ENCODE peak calls at places on chromosomes 11 and 22, in four cellular contexts. K is GM12878, X is K562, U is HepG2. N is an unnamed sample.

GRCh38 chr11:114128399-114128798 is 68.9 kb downstream of the ZBTB16 start:
- DNase-seq in K (no peak), X (no peak), U (no peak), N (no peak)

GRCh38 chr11:47204633-47204989 is 10.2 kb upstream of the DDB2 start:
- DNase-seq in K (no peak), X (no peak), U (no peak), N (peak)

GRCh38 chr22:29987143-29987542 is 93.1 kb upstream of the HORMAD2 start:
- DNase-seq in K (no peak), X (no peak), U (no peak), N (no peak)

GRCh38 chr11:99020324-99021225 is at the start of gene CNTN5:
- DNase-seq in K (no peak), X (peak), U (peak), N (peak)

GRCh38 chr11:112012877-112013276 is 12.3 kb upstream of the DLAT start:
- DNase-seq in K (no peak), X (no peak), U (peak), N (no peak)

GRCh38 chr11:92556435-92556834 is 331.8 kb downstream of the FAT3 start:
- DNase-seq in K (no peak), X (no peak), U (no peak), N (no peak)

GRCh38 chr11:87892291-87892690 is 283.0 kb downstream of the RAB38 start:
- DNase-seq in K (no peak), X (no peak), U (no peak), N (no peak)

GRCh38 chr11:45918331-45918941 is 759 bp upstream of the PEX16 start:
- DNase-seq in K (no peak), X (peak), U (peak), N (peak)

GRCh38 chr11:61913699-61914395 is 3.5 kb downstream of the RAB3IL1 start:
- DNase-seq in K (no peak), X (no peak), U (no peak), N (no peak)

GRCh38 chr11:38163526-38163925 is 1565.5 kb upstream of the RAG2 start:
- DNase-seq in K (no peak), X (no peak), U (no peak), N (no peak)

GRCh38 chr22:30325065-30325720 is 1.5 kb downstream of the TBC1D10A start:
- DNase-seq in K (no peak), X (peak), U (no peak), N (peak)

GRCh38 chr11:66168289-66168688 is 98.2 kb downstream of the PACS1 start:
- DNase-seq in K (no peak), X (no peak), U (no peak), N (no peak)

GRCh38 chr11:126054412-126054811 is 8.3 kb downstream of the CDON start:
- DNase-seq in K (no peak), X (no peak), U (no peak), N (no peak)

GRCh38 chr22:46849101-46849500 is 86.7 kb downstream of the TBC1D22A start:
- DNase-seq in K (no peak), X (no peak), U (no peak), N (no peak)

GRCh38 chr11:76120513-76121081 is 85.7 kb downstream of the WNT11 start:
- DNase-seq in K (no peak), X (no peak), U (no peak), N (no peak)

GRCh38 chr11:120482149-120482548 is 29.4 kb upstream of the GRIK4 start:
- DNase-seq in K (no peak), X (peak), U (peak), N (no peak)

GRCh38 chr11:31819533-31820437 is 8.7 kb upstream of the PAX6 start:
- DNase-seq in K (no peak), X (no peak), U (no peak), N (no peak)

GRCh38 chr11:47047972-47048371 is 111.4 kb downstream of the CSTPP1 start:
- DNase-seq in K (no peak), X (no peak), U (no peak), N (no peak)

GRCh38 chr22:28656156-28656555 is 23.5 kb downstream of the TTC28 start:
- DNase-seq in K (no peak), X (peak), U (no peak), N (no peak)

GRCh38 chr11:35541621-35542375 is 16.4 kb upstream of the PAMR1 start:
- DNase-seq in K (no peak), X (no peak), U (no peak), N (peak)

GRCh38 chr22:29270475-29271271 is 2.6 kb downstream of the EWSR1 start:
- DNase-seq in K (no peak), X (peak), U (peak), N (peak)

GRCh38 chr22:39275814-39276443 is 31.1 kb upstream of the PDGFB start:
- DNase-seq in K (no peak), X (no peak), U (no peak), N (no peak)

GRCh38 chr11:87259731-87260130 is 222.0 kb downstream of the TMEM135 start:
- DNase-seq in K (no peak), X (no peak), U (no peak), N (no peak)

GRCh38 chr22:49632199-49633009 is 195.3 kb downstream of the BRD1 start:
- DNase-seq in K (no peak), X (no peak), U (peak), N (peak)

GRCh38 chr11:124970925-124971324 is 16.9 kb downstream of the CCDC15 start:
- DNase-seq in K (no peak), X (peak), U (peak), N (no peak)

GRCh38 chr11:130576146-130576545 is 127.7 kb downstream of the ADAMTS15 start:
- DNase-seq in K (no peak), X (no peak), U (no peak), N (no peak)

GRCh38 chr22:50316114-50317065 is 8.9 kb upstream of the PLXNB2 start:
- DNase-seq in K (no peak), X (no peak), U (no peak), N (no peak)

GRCh38 chr11:1051356-1052132 is 15.0 kb upstream of the MUC6 start:
- DNase-seq in K (no peak), X (no peak), U (no peak), N (no peak)

GRCh38 chr22:45008853-45009751 is 703 bp downstream of the PHF21B start:
- DNase-seq in K (no peak), X (peak), U (no peak), N (peak)

GRCh38 chr11:59822989-59823566 is 12.5 kb upstream of the MRPL16 start:
- DNase-seq in K (no peak), X (peak), U (peak), N (peak)

GRCh38 chr11:96430668-96431067 is 40.9 kb downstream of the JRKL start:
- DNase-seq in K (no peak), X (no peak), U (no peak), N (no peak)

GRCh38 chr22:28017859-28018258 is 98.8 kb upstream of the PITPNB start:
- DNase-seq in K (no peak), X (no peak), U (no peak), N (no peak)

GRCh38 chr11:16920559-16920958 is 93.7 kb downstream of the PLEKHA7 start:
- DNase-seq in K (no peak), X (no peak), U (no peak), N (no peak)

GRCh38 chr11:134155456-134155855 is 68.3 kb downstream of the NCAPD3 start:
- DNase-seq in K (no peak), X (no peak), U (no peak), N (no peak)

GRCh38 chr22:45905924-45906865 is 70.8 kb downstream of the WNT7B start:
- DNase-seq in K (no peak), X (no peak), U (no peak), N (no peak)

GRCh38 chr11:6400431-6401345 is 10.4 kb downstream of the SMPD1 start:
- DNase-seq in K (no peak), X (no peak), U (no peak), N (no peak)

GRCh38 chr11:48116843-48117242 is 99.8 kb upstream of the OR4B1 start:
- DNase-seq in K (no peak), X (peak), U (peak), N (peak)

GRCh38 chr22:23503142-23503541 is 76.9 kb downstream of the IGLL1 start:
- DNase-seq in K (no peak), X (no peak), U (no peak), N (no peak)

GRCh38 chr22:23501244-23501643 is 78.8 kb downstream of the IGLL1 start:
- DNase-seq in K (no peak), X (no peak), U (no peak), N (no peak)

GRCh38 chr22:23501708-23502107 is 78.4 kb downstream of the IGLL1 start:
- DNase-seq in K (no peak), X (no peak), U (no peak), N (no peak)

GRCh38 chr22:23504522-23504921 is 75.6 kb downstream of the IGLL1 start:
- DNase-seq in K (no peak), X (no peak), U (no peak), N (no peak)

DNA sequence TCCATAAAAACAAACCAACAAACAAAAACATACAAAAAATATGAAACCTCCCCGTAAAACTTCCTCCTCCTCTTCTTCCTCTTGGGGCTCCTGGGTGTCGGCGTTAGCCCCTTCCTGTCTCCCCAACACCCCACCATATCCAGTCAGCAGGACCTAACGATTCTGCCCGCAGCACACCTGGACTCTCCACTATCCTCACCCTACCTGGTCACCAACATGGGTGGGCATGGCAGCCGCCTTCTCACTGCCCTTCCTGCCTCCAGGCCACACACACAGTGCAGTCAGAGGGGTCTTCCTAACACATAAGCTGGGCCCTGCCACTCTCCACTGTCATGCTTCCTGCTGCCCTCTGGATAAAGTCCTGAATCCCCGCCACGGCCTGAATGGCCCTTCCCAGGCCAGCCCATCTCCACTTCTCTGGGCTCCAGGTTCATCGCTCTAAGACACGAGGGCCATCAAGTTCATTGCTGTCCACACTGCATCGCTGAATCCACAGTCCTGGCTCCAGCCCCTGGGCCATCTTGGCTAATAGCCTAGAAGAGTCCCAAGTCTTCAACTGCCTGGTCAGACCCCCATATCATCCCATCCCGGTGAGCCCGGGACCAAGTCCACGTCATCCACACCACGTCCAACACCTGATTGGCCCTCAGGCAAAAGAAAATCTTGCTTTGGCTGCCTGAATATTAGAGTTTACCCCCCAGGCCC is 76.2 kb downstream of the IGLL1 start:
- DNase-seq in K (no peak), X (no peak), U (no peak), N (no peak)
- TF ChIP-seq MYC in K (no peak), X (no peak), U (no peak), N (no peak)

GRCh38 chr11:57798905-57799559 is 37.4 kb downstream of the CTNND1 start:
- DNase-seq in K (no peak), X (peak), U (peak), N (peak)
- TF ChIP-seq RAD21 in K (no peak), X (no peak), U (no peak), N (no peak)

GRCh38 chr22:31829505-31829904 is 75.7 kb downstream of the DEPDC5 start:
- DNase-seq in K (peak), X (peak), U (peak), N (peak)
- TF ChIP-seq MYC in K (no peak), X (no peak), U (no peak), N (no peak)

GRCh38 chr22:43101306-43101705 is 9.2 kb upstream of the BIK start:
- DNase-seq in K (no peak), X (peak), U (no peak), N (no peak)

GRCh38 chr22:43098356-43098755 is 9.2 kb upstream of the TTLL1 start:
- DNase-seq in K (no peak), X (no peak), U (no peak), N (no peak)

GRCh38 chr22:43096420-43096819 is 7.2 kb upstream of the TTLL1 start:
- DNase-seq in K (no peak), X (no peak), U (no peak), N (no peak)

GRCh38 chr22:43099095-43099494 is 9.9 kb upstream of the TTLL1 start:
- DNase-seq in K (no peak), X (no peak), U (no peak), N (no peak)

GRCh38 chr22:43100223-43100622 is 10.3 kb upstream of the BIK start:
- DNase-seq in K (no peak), X (peak), U (peak), N (no peak)
- TF ChIP-seq RAD21 in K (no peak), X (no peak), U (no peak), N (no peak)

GRCh38 chr11:3093281-3094191 is 36.3 kb upstream of the CARS1 start:
- DNase-seq in K (no peak), X (no peak), U (peak), N (no peak)

GRCh38 chr11:3096909-3097395 is 39.7 kb upstream of the CARS1 start:
- DNase-seq in K (no peak), X (no peak), U (no peak), N (no peak)

GRCh38 chr11:3094223-3094824 is 37.1 kb upstream of the CARS1 start:
- DNase-seq in K (no peak), X (no peak), U (no peak), N (no peak)

GRCh38 chr11:3092603-3093141 is 35.4 kb upstream of the CARS1 start:
- DNase-seq in K (no peak), X (no peak), U (no peak), N (no peak)

DNA sequence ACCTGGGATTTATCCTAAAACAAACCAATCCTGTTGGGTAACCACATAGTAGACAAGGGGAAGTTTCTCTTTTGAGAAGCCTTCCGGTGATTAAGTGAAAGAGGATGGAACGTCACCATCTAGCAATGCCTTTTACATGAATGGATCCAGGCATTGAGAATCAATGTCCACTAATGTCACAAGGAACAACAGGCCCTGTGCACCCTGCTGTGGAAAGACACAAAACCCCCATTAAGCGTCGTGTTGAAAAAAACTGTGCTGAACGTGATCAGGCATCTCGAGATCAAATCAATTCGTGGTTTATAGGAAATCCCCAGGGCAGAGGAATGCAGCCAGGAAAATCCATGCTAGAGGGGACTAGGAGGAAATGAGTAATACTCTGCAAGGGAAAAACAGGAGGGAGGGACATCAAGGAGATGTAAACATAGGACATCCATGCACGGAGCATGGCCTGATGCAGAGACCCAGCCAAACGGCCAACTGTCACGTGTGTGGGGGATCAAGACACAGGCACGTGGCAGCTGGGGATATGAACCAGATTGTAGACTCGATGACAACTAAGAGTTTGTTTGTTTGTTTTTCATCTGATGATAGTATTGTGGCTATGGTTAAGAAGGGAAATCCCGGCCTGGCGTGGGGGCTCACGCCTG is 38.6 kb upstream of the CARS1 start:
- DNase-seq in K (no peak), X (no peak), U (no peak), N (no peak)
- TF ChIP-seq MYC in K (no peak), X (no peak), U (no peak), N (no peak)

GRCh38 chr11:19311306-19312030 is 70.7 kb upstream of the E2F8 start:
- DNase-seq in K (peak), X (peak), U (peak), N (peak)
- TF ChIP-seq RAD21 in K (peak), X (peak), U (peak), N (peak)

DNA sequence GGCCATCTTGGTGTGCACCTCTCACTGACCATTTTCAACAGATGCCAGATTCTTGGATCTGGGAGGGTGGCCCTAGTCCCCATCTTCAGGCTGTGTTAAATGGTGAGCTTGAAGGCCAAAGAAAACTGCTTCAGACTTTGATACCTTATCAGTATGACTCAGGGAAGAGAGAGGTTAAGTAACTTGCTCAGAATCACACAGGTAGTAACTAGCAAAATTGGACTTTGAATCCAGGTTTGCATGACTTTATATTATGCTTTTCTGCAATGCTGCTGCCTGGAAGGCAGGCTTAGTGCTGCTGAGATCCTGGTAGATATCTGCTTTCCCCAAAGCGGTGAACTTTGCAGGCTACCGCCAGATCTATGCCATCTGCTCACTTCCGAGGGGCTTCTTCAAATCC is 487.3 kb downstream of the INSC start:
- DNase-seq in K (no peak), X (no peak), U (no peak), N (no peak)
- TF ChIP-seq MYC in K (no peak), X (no peak), U (no peak), N (no peak)

GRCh38 chr11:64900263-64900678 is 16.7 kb downstream of the ATG2A start:
- DNase-seq in K (no peak), X (no peak), U (no peak), N (peak)
- TF ChIP-seq RAD21 in K (no peak), X (no peak), U (no peak), N (no peak)

N was measured in A549.